ENCODE peak calls at places on chromosomes 16 and 17, in four cellular contexts. One of them, this sample, is unnamed.
A peak's percentile ranks its signal among the peaks of the same experiment; 100 is the strongest.

GRCh38 chr16:11868412-11868980 is 17.2 kb upstream of the RSL1D1 start:
- DNase-seq in psoas muscle: no peak
- DNase-seq in BE2C: no peak
- DNase-seq in upper lobe of right lung: no peak
- DNase-seq in this sample: no peak

GRCh38 chr16:13552960-13553257 is 367.0 kb upstream of the ERCC4 start:
- DNase-seq in psoas muscle: no peak
- DNase-seq in BE2C: no peak
- DNase-seq in upper lobe of right lung: no peak
- DNase-seq in this sample: no peak

GRCh38 chr16:88380099-88380498 is 2.7 kb upstream of the ZNF469 start:
- DNase-seq in psoas muscle: no peak
- DNase-seq in BE2C: no peak
- DNase-seq in upper lobe of right lung: no peak
- DNase-seq in this sample: no peak

GRCh38 chr16:898216-898615 is 72.6 kb downstream of the LMF1 start:
- DNase-seq in psoas muscle: peak; percentile 28
- DNase-seq in BE2C: no peak
- DNase-seq in upper lobe of right lung: no peak
- DNase-seq in this sample: no peak

GRCh38 chr17:79843475-79843916 is 4.3 kb upstream of the CBX4 start:
- DNase-seq in psoas muscle: no peak
- DNase-seq in BE2C: no peak
- DNase-seq in upper lobe of right lung: no peak
- DNase-seq in this sample: no peak

GRCh38 chr17:77684803-77685580 is 273.5 kb upstream of the TNRC6C start:
- DNase-seq in psoas muscle: no peak
- DNase-seq in BE2C: no peak
- DNase-seq in upper lobe of right lung: peak; percentile 5
- DNase-seq in this sample: no peak

GRCh38 chr16:49821614-49822282 is 34.2 kb downstream of the ZNF423 start:
- DNase-seq in psoas muscle: no peak
- DNase-seq in BE2C: no peak
- DNase-seq in upper lobe of right lung: no peak
- DNase-seq in this sample: no peak

GRCh38 chr16:31118223-31119155 is 1.0 kb downstream of the KAT8 start:
- DNase-seq in psoas muscle: no peak
- DNase-seq in BE2C: no peak
- DNase-seq in upper lobe of right lung: no peak
- DNase-seq in this sample: no peak

GRCh38 chr17:7324438-7324779 is 4.7 kb downstream of the NEURL4 start:
- DNase-seq in psoas muscle: no peak
- DNase-seq in BE2C: no peak
- DNase-seq in upper lobe of right lung: no peak
- DNase-seq in this sample: no peak

GRCh38 chr16:24769806-24770205 is 40.4 kb downstream of the TNRC6A start:
- DNase-seq in psoas muscle: no peak
- DNase-seq in BE2C: no peak
- DNase-seq in upper lobe of right lung: no peak
- DNase-seq in this sample: no peak

GRCh38 chr17:76498886-76499667 is 2.1 kb downstream of the RHBDF2 start:
- DNase-seq in psoas muscle: no peak
- DNase-seq in BE2C: no peak
- DNase-seq in upper lobe of right lung: no peak
- DNase-seq in this sample: peak; percentile 69

GRCh38 chr17:69269174-69269998 is 40.8 kb upstream of the ABCA10 start:
- DNase-seq in psoas muscle: no peak
- DNase-seq in BE2C: no peak
- DNase-seq in upper lobe of right lung: no peak
- DNase-seq in this sample: no peak

GRCh38 chr17:28166478-28166877 is 124.0 kb downstream of the NLK start:
- DNase-seq in psoas muscle: no peak
- DNase-seq in BE2C: no peak
- DNase-seq in upper lobe of right lung: no peak
- DNase-seq in this sample: no peak

GRCh38 chr17:61058066-61058465 is 341.6 kb upstream of the TBX2 start:
- DNase-seq in psoas muscle: no peak
- DNase-seq in BE2C: peak; percentile 51
- DNase-seq in upper lobe of right lung: no peak
- DNase-seq in this sample: no peak

GRCh38 chr16:4160663-4161436 is 44.6 kb upstream of the ADCY9 start:
- DNase-seq in psoas muscle: no peak
- DNase-seq in BE2C: no peak
- DNase-seq in upper lobe of right lung: no peak
- DNase-seq in this sample: no peak

GRCh38 chr17:3796110-3796821 is 4.7 kb downstream of the ITGAE start:
- DNase-seq in psoas muscle: no peak
- DNase-seq in BE2C: no peak
- DNase-seq in upper lobe of right lung: no peak
- DNase-seq in this sample: peak; percentile 89

GRCh38 chr17:47611372-47612350 is 38.1 kb upstream of the KPNB1 start:
- DNase-seq in psoas muscle: no peak
- DNase-seq in BE2C: no peak
- DNase-seq in upper lobe of right lung: no peak
- DNase-seq in this sample: no peak

GRCh38 chr17:66778531-66778930 is 56.4 kb upstream of the CACNG5 start:
- DNase-seq in psoas muscle: no peak
- DNase-seq in BE2C: no peak
- DNase-seq in upper lobe of right lung: no peak
- DNase-seq in this sample: no peak

GRCh38 chr17:66779186-66779585 is 55.7 kb upstream of the CACNG5 start:
- DNase-seq in psoas muscle: no peak
- DNase-seq in BE2C: no peak
- DNase-seq in upper lobe of right lung: no peak
- DNase-seq in this sample: no peak

GRCh38 chr17:66775881-66776400 is 59.0 kb upstream of the CACNG5 start:
- DNase-seq in psoas muscle: no peak
- DNase-seq in BE2C: no peak
- DNase-seq in upper lobe of right lung: no peak
- DNase-seq in this sample: no peak

GRCh38 chr17:66776999-66777688 is 57.8 kb upstream of the CACNG5 start:
- DNase-seq in psoas muscle: no peak
- DNase-seq in BE2C: no peak
- DNase-seq in upper lobe of right lung: no peak
- DNase-seq in this sample: no peak

DNA sequence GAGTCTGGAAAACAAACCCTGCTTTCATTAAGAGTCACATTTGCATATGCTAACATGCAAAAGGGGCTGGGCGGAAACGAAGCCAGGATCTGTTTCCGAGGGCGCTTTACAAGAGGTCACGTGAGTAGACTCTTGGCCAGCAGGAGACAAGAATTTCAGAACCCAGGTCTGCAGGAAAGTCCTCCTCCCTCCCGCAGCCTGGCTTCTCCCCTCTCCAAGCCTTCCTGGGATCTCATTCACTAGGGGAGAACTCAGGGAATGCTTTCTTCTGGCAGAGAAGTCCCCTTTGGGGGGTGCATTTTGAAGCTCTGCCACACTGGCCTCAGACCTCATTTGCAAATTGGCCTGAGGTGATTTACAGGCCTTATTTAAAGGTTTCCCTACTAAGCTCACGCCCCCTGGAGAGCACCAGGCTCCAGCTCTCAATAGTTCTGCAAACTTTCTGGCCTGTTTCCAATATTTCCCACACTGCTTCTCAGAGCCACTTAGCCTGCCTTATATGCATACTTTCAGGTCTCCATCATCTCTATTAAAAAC is 57.2 kb upstream of the CACNG5 start:
- DNase-seq in psoas muscle: no peak
- DNase-seq in BE2C: no peak
- DNase-seq in upper lobe of right lung: peak; percentile 79
- DNase-seq in this sample: no peak
- TF ChIP-seq CTCF in psoas muscle: no peak
- TF ChIP-seq CTCF in BE2C: no peak
- TF ChIP-seq CTCF in upper lobe of right lung: no peak
- TF ChIP-seq CTCF in this sample: no peak

DNA sequence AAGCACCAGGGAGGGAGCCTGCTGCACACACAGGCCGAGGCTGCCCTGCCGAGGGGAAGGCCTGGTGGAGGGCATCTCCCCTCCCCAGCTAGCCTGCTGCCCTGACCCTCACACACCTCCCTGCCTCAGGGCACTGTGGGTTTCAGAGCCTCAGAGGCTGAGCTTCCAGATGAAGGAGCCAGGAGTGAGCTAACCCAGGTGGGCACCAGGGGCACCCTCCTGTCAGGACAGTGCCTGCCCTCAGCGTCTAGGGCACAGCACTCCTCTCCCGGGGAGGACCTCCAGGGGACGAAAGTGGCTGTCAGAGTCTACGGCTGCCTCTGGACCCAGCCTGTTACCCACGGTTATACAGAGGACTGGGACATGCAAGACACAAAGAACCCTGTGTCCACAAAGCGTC is 22.8 kb upstream of the DLX4 start:
- DNase-seq in psoas muscle: no peak
- DNase-seq in BE2C: no peak
- DNase-seq in upper lobe of right lung: no peak
- DNase-seq in this sample: no peak
- H3K4me3 ChIP-seq in psoas muscle: no peak overlapping the region
- H3K4me3 ChIP-seq in BE2C: no peak overlapping the region
- H3K4me3 ChIP-seq in upper lobe of right lung: no peak overlapping the region
- H3K4me3 ChIP-seq in this sample: no peak overlapping the region

GRCh38 chr16:56956756-56957155 is 5.0 kb upstream of the CETP start:
- DNase-seq in psoas muscle: no peak
- DNase-seq in BE2C: no peak
- DNase-seq in upper lobe of right lung: no peak
- DNase-seq in this sample: no peak
- TF ChIP-seq CTCF in psoas muscle: no peak
- TF ChIP-seq CTCF in BE2C: no peak
- TF ChIP-seq CTCF in upper lobe of right lung: no peak
- TF ChIP-seq CTCF in this sample: peak; percentile 27

GRCh38 chr16:29896841-29897240 is 2.5 kb downstream of the SEZ6L2 start:
- DNase-seq in psoas muscle: peak; percentile 24
- DNase-seq in BE2C: no peak
- DNase-seq in upper lobe of right lung: no peak
- DNase-seq in this sample: no peak

GRCh38 chr16:29897333-29897732 is 2.0 kb downstream of the SEZ6L2 start:
- DNase-seq in psoas muscle: no peak
- DNase-seq in BE2C: no peak
- DNase-seq in upper lobe of right lung: no peak
- DNase-seq in this sample: no peak

GRCh38 chr16:29898786-29899515 is 399 bp downstream of the SEZ6L2 start:
- DNase-seq in psoas muscle: peak; percentile 9
- DNase-seq in BE2C: peak; percentile 86
- DNase-seq in upper lobe of right lung: peak; percentile 79
- DNase-seq in this sample: no peak

GRCh38 chr16:29899516-29900101 is at the start of gene SEZ6L2:
- DNase-seq in psoas muscle: peak; percentile 84
- DNase-seq in BE2C: peak; percentile 96
- DNase-seq in upper lobe of right lung: peak; percentile 89
- DNase-seq in this sample: no peak

DNA sequence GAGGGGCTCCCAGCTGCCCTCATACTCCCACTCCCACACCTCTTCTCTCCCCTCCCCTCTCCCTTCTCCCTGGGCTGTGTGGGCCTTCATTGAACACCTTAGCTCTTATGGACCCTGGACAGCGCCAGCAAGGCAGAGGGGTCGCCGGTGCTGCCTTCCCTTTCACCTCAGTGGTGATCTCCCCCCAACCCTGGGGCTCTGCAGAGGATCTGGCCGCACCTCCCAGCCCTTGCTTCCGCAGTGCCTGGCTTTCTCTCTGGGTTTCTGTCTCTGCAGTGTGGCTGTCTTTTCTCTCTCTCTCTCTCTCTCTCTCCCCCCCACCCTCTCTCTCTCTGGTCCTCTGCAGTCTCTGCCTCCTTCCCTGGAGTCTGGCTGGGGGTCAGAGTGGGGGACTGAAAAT is 1.2 kb downstream of the SEZ6L2 start:
- DNase-seq in psoas muscle: no peak
- DNase-seq in BE2C: no peak
- DNase-seq in upper lobe of right lung: no peak
- DNase-seq in this sample: no peak
- H3K4me3 ChIP-seq in psoas muscle: no peak overlapping the region
- H3K4me3 ChIP-seq in BE2C: peak overlapping the region; percentile 94
- H3K4me3 ChIP-seq in upper lobe of right lung: no peak overlapping the region
- H3K4me3 ChIP-seq in this sample: no peak overlapping the region

DNA sequence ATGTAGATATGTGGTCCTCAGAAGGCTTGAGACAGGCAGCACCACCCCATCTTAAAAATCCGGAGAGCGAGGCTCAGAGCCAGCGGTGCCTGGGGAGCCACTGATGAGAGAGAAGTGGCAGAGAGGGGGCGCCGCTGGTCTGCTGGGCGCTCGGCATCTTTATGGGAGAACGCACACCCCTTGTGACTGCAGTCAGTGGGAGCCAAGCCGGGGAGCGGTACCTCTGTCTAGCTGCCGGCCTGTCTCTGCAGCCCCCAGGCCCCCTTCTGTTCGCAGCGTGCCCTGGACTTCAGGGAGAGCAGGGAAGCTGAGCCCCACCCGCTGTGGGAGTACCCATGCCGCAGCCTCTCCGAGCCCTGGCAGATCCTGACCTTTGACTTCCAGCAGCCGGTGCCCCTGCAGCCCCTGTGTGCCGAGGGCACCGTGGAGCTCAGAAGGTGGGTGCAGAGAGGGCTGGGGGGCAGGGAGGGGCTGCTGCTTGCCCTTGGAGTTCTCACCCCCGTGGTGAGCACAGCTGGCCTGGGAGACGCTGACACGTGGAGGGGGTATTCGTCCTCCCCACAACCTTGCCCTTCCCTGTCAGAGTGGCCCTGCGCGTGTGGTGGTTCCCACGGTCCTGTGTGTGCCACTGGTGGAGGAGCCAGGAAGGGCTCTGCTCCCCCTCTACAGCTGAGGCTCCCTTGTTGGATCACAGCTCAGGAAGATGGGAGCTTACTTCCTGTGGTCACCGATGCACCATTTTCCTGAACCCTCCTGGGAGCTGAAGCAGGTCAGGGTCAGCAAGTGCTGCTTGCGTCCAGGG is 44.8 kb downstream of the PRMT7 start:
- DNase-seq in psoas muscle: no peak
- DNase-seq in BE2C: no peak
- DNase-seq in upper lobe of right lung: no peak
- DNase-seq in this sample: no peak
- TF ChIP-seq CTCF in psoas muscle: no peak
- TF ChIP-seq CTCF in BE2C: peak; percentile 21
- TF ChIP-seq CTCF in upper lobe of right lung: no peak
- TF ChIP-seq CTCF in this sample: no peak

DNA sequence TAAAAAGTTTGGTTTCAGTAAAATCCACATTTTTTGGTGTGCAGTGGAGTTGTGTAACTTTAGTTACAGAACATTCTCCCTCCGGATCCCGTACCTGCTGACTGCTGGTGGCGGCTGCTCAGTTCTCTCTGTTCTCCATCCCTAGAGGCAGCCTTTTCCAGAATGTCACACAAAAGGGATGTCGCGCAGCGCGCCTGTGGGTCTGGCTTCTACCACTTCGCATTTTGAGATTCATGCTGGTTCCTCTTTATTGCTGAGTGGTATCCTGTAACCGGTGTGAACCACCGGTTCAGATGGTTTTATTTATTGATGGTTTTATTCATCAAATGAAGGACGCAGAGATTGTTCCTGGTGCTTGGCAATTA is 975 bp upstream of the CEP131 start:
- DNase-seq in psoas muscle: no peak
- DNase-seq in BE2C: no peak
- DNase-seq in upper lobe of right lung: no peak
- DNase-seq in this sample: no peak
- H3K4me3 ChIP-seq in psoas muscle: peak overlapping the region; percentile 65
- H3K4me3 ChIP-seq in BE2C: no peak overlapping the region
- H3K4me3 ChIP-seq in upper lobe of right lung: peak overlapping the region; percentile 47
- H3K4me3 ChIP-seq in this sample: no peak overlapping the region